ENCODE peak calls at places on chromosomes 3 and 15, in seven cellular contexts. S, U, C, Y, M, A and I are unnamed samples.

GRCh38 chr15:80739919-80740318 is 39.3 kb upstream of the CEMIP start:
- DNase-seq in S (no peak), U (no peak), C (no peak), Y (no peak), M (no peak), A (no peak), I (no peak)

GRCh38 chr3:37905987-37906674 is 44.5 kb downstream of the CTDSPL start:
- DNase-seq in S (peak), U (peak), C (peak), Y (no peak), M (no peak), A (no peak), I (peak)

GRCh38 chr15:61906961-61907752 is 153.1 kb downstream of the VPS13C start:
- DNase-seq in S (no peak), U (peak), C (no peak), Y (no peak), M (no peak), A (no peak), I (no peak)

GRCh38 chr3:155193868-155194267 is 99.6 kb downstream of the STRIT1 start:
- DNase-seq in S (no peak), U (no peak), C (no peak), Y (no peak), M (no peak), A (no peak), I (no peak)

GRCh38 chr15:39735120-39735717 is 47.4 kb downstream of the FSIP1 start:
- DNase-seq in S (no peak), U (no peak), C (no peak), Y (no peak), M (no peak), A (no peak), I (no peak)

GRCh38 chr3:21665444-21665843 is 85.6 kb downstream of the ZNF385D start:
- DNase-seq in S (no peak), U (peak), C (no peak), Y (no peak), M (no peak), A (no peak), I (no peak)

GRCh38 chr15:79606831-79607355 is 174.8 kb downstream of the MINAR1 start:
- DNase-seq in S (no peak), U (no peak), C (no peak), Y (no peak), M (no peak), A (no peak), I (no peak)

GRCh38 chr15:76185716-76186115 is 125.6 kb downstream of the ETFA start:
- DNase-seq in S (peak), U (peak), C (no peak), Y (peak), M (no peak), A (no peak), I (peak)

GRCh38 chr3:31048143-31048542 is 153.7 kb upstream of the GADL1 start:
- DNase-seq in S (no peak), U (no peak), C (no peak), Y (no peak), M (no peak), A (no peak), I (no peak)

GRCh38 chr15:33059184-33059583 is 135.3 kb downstream of the FMN1 start:
- DNase-seq in S (peak), U (peak), C (peak), Y (no peak), M (no peak), A (no peak), I (peak)

GRCh38 chr15:70473623-70474366 is 289.6 kb downstream of the UACA start:
- DNase-seq in S (peak), U (peak), C (no peak), Y (no peak), M (no peak), A (peak), I (peak)

GRCh38 chr3:32340039-32340438 is 51.6 kb upstream of the CMTM7 start:
- DNase-seq in S (peak), U (peak), C (peak), Y (peak), M (no peak), A (no peak), I (peak)

GRCh38 chr15:51678081-51678480 is 3.2 kb upstream of the SCG3 start:
- DNase-seq in S (no peak), U (no peak), C (no peak), Y (no peak), M (no peak), A (no peak), I (no peak)

GRCh38 chr3:134161817-134162396 is 88.8 kb downstream of the RYK start:
- DNase-seq in S (no peak), U (no peak), C (no peak), Y (no peak), M (no peak), A (no peak), I (no peak)

GRCh38 chr3:49399467-49399866 is 12.3 kb downstream of the RHOA start:
- DNase-seq in S (no peak), U (peak), C (no peak), Y (no peak), M (no peak), A (no peak), I (no peak)

GRCh38 chr3:153442386-153442785 is 280.4 kb downstream of the RAP2B start:
- DNase-seq in S (peak), U (no peak), C (no peak), Y (no peak), M (no peak), A (no peak), I (no peak)

GRCh38 chr3:153440311-153440710 is 278.3 kb downstream of the RAP2B start:
- DNase-seq in S (no peak), U (no peak), C (no peak), Y (no peak), M (no peak), A (no peak), I (no peak)

GRCh38 chr3:153438275-153438674 is 276.2 kb downstream of the RAP2B start:
- DNase-seq in S (no peak), U (no peak), C (no peak), Y (no peak), M (no peak), A (no peak), I (no peak)

GRCh38 chr3:153442799-153443487 is 280.9 kb downstream of the RAP2B start:
- DNase-seq in S (no peak), U (no peak), C (no peak), Y (no peak), M (no peak), A (no peak), I (no peak)

DNA sequence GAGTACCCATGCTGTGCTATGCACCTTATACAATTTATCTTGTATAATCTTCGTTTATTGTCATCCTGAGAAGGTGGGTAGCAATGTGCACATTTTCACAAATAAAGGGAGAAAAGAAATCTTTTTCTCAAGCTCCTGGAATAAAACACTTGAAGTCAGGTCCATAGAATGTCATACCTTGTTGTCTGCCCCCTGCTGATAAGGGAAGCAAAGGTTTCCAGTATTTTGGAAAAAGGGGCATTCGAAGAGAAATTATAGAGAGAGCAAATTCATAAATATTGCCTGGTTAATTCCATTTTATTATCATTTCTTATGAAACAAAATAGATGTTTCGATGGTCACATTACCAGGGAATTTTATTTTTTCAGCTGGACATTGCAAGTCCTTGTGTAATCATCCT is 277.8 kb downstream of the RAP2B start:
- DNase-seq in S (no peak), U (no peak), C (no peak), Y (no peak), M (no peak), A (no peak), I (no peak)
- TF ChIP-seq CTCF in S (peak), U (no peak), C (no peak), Y (no peak), M (no peak), A (no peak), I (no peak)

GRCh38 chr15:24772256-24772655 is 96.7 kb downstream of the NPAP1 start:
- DNase-seq in S (no peak), U (no peak), C (no peak), Y (no peak), M (no peak), A (no peak), I (no peak)
- H3K4me3 ChIP-seq in S (peak), U (peak), C (peak), Y (no peak), M (peak), A (peak), I (peak)

DNA sequence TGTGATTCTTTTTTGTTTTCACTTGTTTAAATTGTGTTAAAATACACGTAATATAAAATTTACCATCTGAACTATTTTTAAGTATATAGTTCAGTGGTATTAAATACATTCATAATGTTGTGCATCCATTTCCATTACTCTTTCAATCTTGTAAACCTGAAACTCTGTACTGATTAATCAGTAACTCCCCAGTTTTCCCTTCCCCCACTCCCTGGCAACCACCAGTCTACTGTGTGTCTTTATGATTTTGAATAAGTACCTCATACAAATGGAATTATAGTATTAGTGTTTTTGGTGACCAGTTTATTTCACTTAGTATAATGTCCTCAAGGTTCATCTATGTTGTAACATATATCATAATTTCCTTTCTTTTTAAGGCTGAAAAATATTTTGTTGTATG is 59.3 kb downstream of the GLCE start:
- DNase-seq in S (no peak), U (no peak), C (no peak), Y (no peak), M (no peak), A (no peak), I (no peak)
- TF ChIP-seq CTCF in S (no peak), U (no peak), C (no peak), Y (no peak), M (no peak), A (no peak), I (no peak)

GRCh38 chr3:45143673-45144670 is 2.2 kb downstream of the CDCP1 start:
- DNase-seq in S (no peak), U (peak), C (no peak), Y (no peak), M (no peak), A (no peak), I (peak)
- H3K4me3 ChIP-seq in S (no peak), U (peak), C (peak), Y (no peak), M (peak), A (no peak), I (peak)

GRCh38 chr3:82641701-82642100 is 880.3 kb upstream of the GBE1 start:
- DNase-seq in S (no peak), U (peak), C (no peak), Y (no peak), M (no peak), A (no peak), I (no peak)

GRCh38 chr3:82640254-82640653 is 878.8 kb upstream of the GBE1 start:
- DNase-seq in S (no peak), U (no peak), C (no peak), Y (no peak), M (no peak), A (no peak), I (no peak)

DNA sequence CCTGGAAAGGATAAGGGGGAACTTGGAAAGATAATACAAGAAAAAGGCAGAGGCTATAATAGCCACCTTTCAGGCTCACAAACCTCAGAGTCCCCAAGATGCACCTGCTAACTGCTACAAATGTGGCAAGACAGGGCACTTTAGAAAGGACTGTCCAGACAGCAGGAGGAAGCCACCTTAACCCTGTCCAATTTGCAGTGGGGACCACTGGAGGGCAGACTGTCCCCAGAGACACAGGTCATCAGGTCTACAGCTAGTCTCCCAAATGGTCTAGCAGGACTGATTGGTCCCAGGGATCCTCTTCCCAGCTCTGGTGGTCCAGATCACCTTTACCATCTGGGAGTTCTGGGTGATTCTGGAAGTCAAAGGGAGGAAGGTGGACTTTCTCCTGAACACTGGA is 882.5 kb upstream of the GBE1 start:
- DNase-seq in S (no peak), U (peak), C (no peak), Y (no peak), M (no peak), A (no peak), I (no peak)
- TF ChIP-seq CTCF in S (no peak), U (no peak), C (no peak), Y (no peak), M (no peak), A (no peak), I (no peak)

DNA sequence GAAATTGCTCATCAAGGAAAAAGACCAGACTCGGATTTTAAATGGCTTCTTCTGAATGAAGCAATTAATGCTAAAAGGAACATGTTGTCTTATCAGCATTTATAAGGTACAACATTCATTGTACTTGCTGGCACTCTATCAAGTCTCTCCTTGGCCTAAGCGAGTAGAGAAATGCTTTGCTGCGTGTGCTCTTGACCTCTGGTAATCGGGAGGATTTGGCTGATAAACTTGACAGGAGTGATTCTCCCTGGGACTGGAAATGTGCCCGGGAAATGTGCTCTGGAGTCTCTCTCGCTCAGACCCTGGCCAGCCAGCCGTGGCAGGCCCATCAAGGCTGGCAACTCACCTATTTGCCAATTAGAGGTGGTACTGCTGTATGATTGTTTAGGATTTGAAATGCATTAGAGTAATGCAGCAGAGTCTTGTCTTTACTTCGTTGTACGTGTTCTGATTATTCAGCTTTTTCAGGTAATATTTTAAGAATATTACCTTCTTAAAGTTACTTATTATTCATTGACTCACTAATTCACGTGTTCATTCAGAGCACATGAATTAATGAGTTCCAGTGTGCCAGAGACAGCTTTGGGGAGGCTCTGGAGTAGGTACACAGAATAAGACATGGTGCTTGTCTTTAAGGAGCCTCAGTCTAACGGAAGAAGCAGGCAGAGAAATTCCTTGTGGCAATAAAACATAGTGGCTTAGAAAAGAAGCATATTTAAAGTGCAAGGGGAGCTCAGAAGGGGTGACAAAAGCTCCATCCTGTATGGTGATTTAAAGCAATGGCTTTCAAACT is 48.0 kb upstream of the TPRG1 start:
- DNase-seq in S (peak), U (peak), C (no peak), Y (no peak), M (no peak), A (peak), I (peak)
- H3K4me3 ChIP-seq in S (no peak), U (no peak), C (no peak), Y (no peak), M (no peak), A (no peak), I (no peak)

GRCh38 chr3:173553635-173554280 is 156.2 kb downstream of the NLGN1 start:
- DNase-seq in S (peak), U (peak), C (peak), Y (peak), M (no peak), A (no peak), I (peak)
- TF ChIP-seq CTCF in S (peak), U (peak), C (peak), Y (peak), M (peak), A (peak), I (peak)

GRCh38 chr15:25954398-25954797 is 91.3 kb upstream of the ATP10A start:
- DNase-seq in S (no peak), U (no peak), C (no peak), Y (no peak), M (no peak), A (no peak), I (no peak)
- H3K4me3 ChIP-seq in S (no peak), U (no peak), C (no peak), Y (no peak), M (no peak), A (no peak), I (no peak)

GRCh38 chr15:49423906-49424520 is 971 bp downstream of the FGF7 start:
- DNase-seq in S (peak), U (peak), C (no peak), Y (no peak), M (no peak), A (no peak), I (peak)

GRCh38 chr15:49424954-49425353 is 1.9 kb downstream of the FGF7 start:
- DNase-seq in S (no peak), U (peak), C (no peak), Y (no peak), M (no peak), A (no peak), I (no peak)

GRCh38 chr15:49421991-49422390 is 1.1 kb upstream of the FGF7 start:
- DNase-seq in S (peak), U (peak), C (peak), Y (no peak), M (no peak), A (peak), I (peak)

GRCh38 chr15:49418811-49419210 is 4.2 kb upstream of the FGF7 start:
- DNase-seq in S (no peak), U (peak), C (no peak), Y (no peak), M (no peak), A (no peak), I (no peak)

DNA sequence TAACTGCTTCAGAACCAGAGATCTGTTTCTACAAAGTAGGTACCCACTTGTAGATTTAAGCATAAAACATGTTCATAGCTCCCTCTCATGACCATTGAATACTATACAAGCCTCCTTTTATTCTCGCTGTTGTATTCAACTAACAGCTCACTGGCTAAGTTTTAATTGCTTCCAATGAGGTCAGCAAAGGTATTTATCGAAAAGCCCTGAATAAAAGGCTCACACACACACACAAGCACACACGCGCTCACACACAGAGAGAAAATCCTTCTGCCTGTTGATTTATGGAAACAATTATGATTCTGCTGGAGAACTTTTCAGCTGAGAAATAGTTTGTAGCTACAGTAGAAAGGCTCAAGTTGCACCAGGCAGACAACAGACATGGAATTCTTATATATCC is at the start of gene FGF7:
- DNase-seq in S (peak), U (peak), C (no peak), Y (no peak), M (no peak), A (peak), I (peak)
- TF ChIP-seq CTCF in S (no peak), U (no peak), C (no peak), Y (no peak), M (no peak), A (no peak), I (peak)

GRCh38 chr3:101829878-101830277 is 19.4 kb upstream of the NFKBIZ start:
- DNase-seq in S (no peak), U (no peak), C (no peak), Y (no peak), M (no peak), A (no peak), I (no peak)

GRCh38 chr3:101825904-101826445 is 23.3 kb upstream of the NFKBIZ start:
- DNase-seq in S (peak), U (no peak), C (no peak), Y (no peak), M (no peak), A (no peak), I (no peak)

GRCh38 chr3:101827211-101828174 is 21.8 kb upstream of the NFKBIZ start:
- DNase-seq in S (peak), U (peak), C (peak), Y (no peak), M (peak), A (peak), I (peak)

GRCh38 chr3:101829066-101829830 is 20.1 kb upstream of the NFKBIZ start:
- DNase-seq in S (peak), U (peak), C (no peak), Y (no peak), M (no peak), A (peak), I (peak)

GRCh38 chr3:101828289-101828688 is 21.0 kb upstream of the NFKBIZ start:
- DNase-seq in S (no peak), U (no peak), C (no peak), Y (no peak), M (no peak), A (no peak), I (no peak)
- H3K4me3 ChIP-seq in S (peak), U (peak), C (peak), Y (peak), M (peak), A (peak), I (peak)